ENCODE peak calls at places on chromosomes 2 and 18, in four cellular contexts. D is body of pancreas, Z is GM23248, A is foreskin keratinocyte. B is an unnamed sample.

GRCh38 chr2:160513120-160513519 is 19.5 kb upstream of the RBMS1 start:
- DNase-seq in D (no peak), Z (no peak), A (no peak), B (no peak)

GRCh38 chr2:120013569-120014223 is 819 bp downstream of the EPB41L5 start:
- DNase-seq in D (no peak), Z (peak; percentile 8), A (no peak), B (no peak)

GRCh38 chr2:240469747-240470146 is 34.3 kb downstream of the GPC1 start:
- DNase-seq in D (no peak), Z (no peak), A (no peak), B (no peak)

GRCh38 chr2:152298754-152299153 is 36.2 kb upstream of the FMNL2 start:
- DNase-seq in D (no peak), Z (peak; percentile 22), A (peak; percentile 78), B (no peak)

GRCh38 chr2:105749583-105750399 is 5.1 kb downstream of the NCK2 start:
- DNase-seq in D (no peak), Z (no peak), A (no peak), B (peak; percentile 86)

GRCh38 chr2:170739048-170739447 is 23.9 kb downstream of the SP5 start:
- DNase-seq in D (no peak), Z (peak; percentile 95), A (peak; percentile 99), B (peak; percentile 93)

GRCh38 chr2:106581755-106582430 is 94.7 kb downstream of the CD8B2 start:
- DNase-seq in D (peak; percentile 58), Z (peak; percentile 91), A (peak; percentile 20), B (peak; percentile 55)

GRCh38 chr18:22493940-22494339 is 76.2 kb upstream of the CTAGE1 start:
- DNase-seq in D (no peak), Z (peak; percentile 68), A (no peak), B (peak; percentile 79)

GRCh38 chr2:1997409-1997808 is 253.1 kb upstream of the PXDN start:
- DNase-seq in D (peak; percentile 88), Z (no peak), A (no peak), B (no peak)

GRCh38 chr18:46706968-46707367 is 49.9 kb downstream of the ST8SIA5 start:
- DNase-seq in D (no peak), Z (peak; percentile 38), A (peak; percentile 49), B (peak; percentile 50)

GRCh38 chr2:30656079-30656478 is 151.2 kb downstream of the CAPN13 start:
- DNase-seq in D (no peak), Z (peak; percentile 43), A (no peak), B (peak; percentile 17)

GRCh38 chr2:235852528-235852920 is 315.7 kb downstream of the GBX2 start:
- DNase-seq in D (no peak), Z (no peak), A (no peak), B (no peak)

GRCh38 chr18:7844418-7844817 is 277.3 kb downstream of the PTPRM start:
- DNase-seq in D (no peak), Z (no peak), A (peak; percentile 74), B (no peak)

GRCh38 chr2:29063056-29063455 is 11.3 kb downstream of the PCARE start:
- DNase-seq in D (peak; percentile 76), Z (no peak), A (no peak), B (no peak)

GRCh38 chr2:4901092-4901735 is 791.0 kb upstream of the SOX11 start:
- DNase-seq in D (no peak), Z (no peak), A (no peak), B (no peak)

GRCh38 chr2:64036343-64036742 is 17.1 kb upstream of the VPS54 start:
- DNase-seq in D (no peak), Z (peak; percentile 90), A (peak; percentile 73), B (peak; percentile 88)

GRCh38 chr2:167331636-167332232 is 443.5 kb downstream of the XIRP2 start:
- DNase-seq in D (no peak), Z (peak; percentile 13), A (no peak), B (no peak)

GRCh38 chr2:102439065-102439695 is 16.2 kb downstream of the IL18RAP start:
- DNase-seq in D (no peak), Z (peak; percentile 78), A (peak; percentile 79), B (peak; percentile 71)

GRCh38 chr2:43092520-43093179 is 133.8 kb downstream of the ZFP36L2 start:
- DNase-seq in D (no peak), Z (no peak), A (no peak), B (no peak)

GRCh38 chr18:13124411-13124810 is 94.1 kb upstream of the LDLRAD4 start:
- DNase-seq in D (no peak), Z (no peak), A (peak; percentile 66), B (no peak)

GRCh38 chr18:73279499-73279898 is 411.7 kb upstream of the NETO1 start:
- DNase-seq in D (no peak), Z (peak; percentile 6), A (no peak), B (no peak)

GRCh38 chr2:42569116-42569711 is 782 bp downstream of the MTA3 start:
- DNase-seq in D (peak; percentile 21), Z (peak; percentile 56), A (no peak), B (peak; percentile 39)

GRCh38 chr2:96205888-96206287 is 2.7 kb downstream of the STARD7 start:
- DNase-seq in D (no peak), Z (peak; percentile 92), A (peak; percentile 39), B (peak; percentile 23)

GRCh38 chr2:80303006-80303741 is 1.4 kb downstream of the LRRTM1 start:
- DNase-seq in D (no peak), Z (peak; percentile 5), A (peak; percentile 2), B (peak; percentile 8)

GRCh38 chr2:151655663-151656398 is 78.4 kb downstream of the NEB start:
- DNase-seq in D (no peak), Z (no peak), A (no peak), B (no peak)

GRCh38 chr2:217992061-217992460 is 10.7 kb downstream of the TNS1 start:
- DNase-seq in D (no peak), Z (no peak), A (no peak), B (no peak)

GRCh38 chr18:32884543-32884942 is 111.7 kb upstream of the KLHL14 start:
- DNase-seq in D (no peak), Z (no peak), A (no peak), B (no peak)

GRCh38 chr2:15562354-15563031 is 1.4 kb upstream of the NBAS start:
- DNase-seq in D (no peak), Z (no peak), A (no peak), B (no peak)

GRCh38 chr2:60054571-60055340 is 498.7 kb downstream of the BCL11A start:
- DNase-seq in D (peak; percentile 61), Z (no peak), A (no peak), B (no peak)

GRCh38 chr18:49757513-49758262 is 55.6 kb downstream of the ACAA2 start:
- DNase-seq in D (no peak), Z (peak; percentile 25), A (no peak), B (no peak)

GRCh38 chr2:144452169-144453038 is 67.5 kb downstream of the ZEB2 start:
- DNase-seq in D (no peak), Z (peak; percentile 71), A (no peak), B (peak; percentile 67)

DNA sequence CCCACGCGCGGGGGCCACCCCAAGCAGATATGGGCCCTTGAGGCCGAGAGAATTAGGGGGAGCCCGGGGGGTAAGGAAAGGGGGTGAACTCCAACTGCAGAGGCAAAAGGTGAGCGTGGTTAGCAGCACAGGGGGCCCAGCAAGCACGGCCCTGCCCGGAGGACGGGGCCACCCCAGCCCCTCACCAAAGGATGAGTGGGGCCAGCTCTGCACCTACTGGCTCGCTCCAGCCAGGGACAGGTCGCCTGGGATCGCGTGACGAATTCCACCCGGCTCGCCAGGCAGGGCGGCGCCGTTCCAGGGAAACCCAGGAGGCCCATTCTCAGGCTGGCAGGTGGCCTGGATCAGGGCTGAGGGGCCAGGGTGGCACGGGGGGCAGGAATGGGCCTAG is 38.6 kb downstream of the BIN1 start:
- DNase-seq in D (no peak), Z (no peak), A (no peak), B (no peak)
- H3K4me1 ChIP-seq in D (peaks cover 4% of the 10 kb centered on the region), Z (peaks cover 20% of the 10 kb centered on the region), A (peaks cover 8% of the 10 kb centered on the region), B (peaks cover 14% of the 10 kb centered on the region)

GRCh38 chr18:28088477-28088876 is 88.5 kb downstream of the CDH2 start:
- DNase-seq in D (no peak), Z (no peak), A (no peak), B (no peak)
- H3K4me1 ChIP-seq in D (peaks cover 30% of the 10 kb centered on the region), Z (peaks cover 27% of the 10 kb centered on the region), A (no peaks in the 10 kb centered on the region), B (no peaks in the 10 kb centered on the region)

DNA sequence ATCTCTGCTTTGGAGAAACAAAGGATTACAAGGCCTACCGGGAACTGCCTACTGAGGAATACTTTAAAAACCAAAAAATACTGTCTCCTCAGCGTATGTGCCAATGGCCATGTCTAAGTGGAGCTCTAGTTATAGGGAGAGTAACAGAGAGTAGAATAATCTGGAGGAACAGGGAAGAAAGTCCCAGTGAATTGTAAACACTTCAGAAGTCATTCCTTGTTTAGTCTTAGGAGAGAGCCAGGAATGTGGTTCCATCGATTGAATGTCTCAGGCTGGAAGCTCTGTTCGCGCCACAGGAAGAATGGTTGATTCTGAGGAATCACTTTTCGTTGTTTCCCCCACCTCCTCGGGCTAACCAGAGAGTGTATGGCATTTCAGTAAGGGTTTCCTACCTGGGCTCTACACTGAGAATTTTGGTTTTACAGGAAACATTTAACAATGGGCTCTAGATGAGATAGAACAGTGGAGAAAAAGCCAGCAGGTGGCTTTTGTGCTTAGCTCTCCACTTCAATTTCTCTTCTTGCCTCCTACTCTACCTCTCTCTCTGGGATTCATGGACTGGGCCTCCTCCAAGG is 88.7 kb downstream of the ACVR1 start:
- DNase-seq in D (no peak), Z (no peak), A (no peak), B (no peak)
- H3K4me1 ChIP-seq in D (peaks cover 63% of the 10 kb centered on the region), Z (peaks cover 49% of the 10 kb centered on the region), A (peaks cover 45% of the 10 kb centered on the region), B (peaks cover 6% of the 10 kb centered on the region)

GRCh38 chr18:71807586-71807985 is 736.6 kb downstream of the CBLN2 start:
- DNase-seq in D (no peak), Z (no peak), A (no peak), B (no peak)
- H3K4me1 ChIP-seq in D (peaks cover 13% of the 10 kb centered on the region), Z (no peaks in the 10 kb centered on the region), A (no peaks in the 10 kb centered on the region), B (no peaks in the 10 kb centered on the region)

GRCh38 chr2:239266436-239266770 is 134.4 kb downstream of the HDAC4 start:
- DNase-seq in D (no peak), Z (no peak), A (no peak), B (no peak)
- H3K4me1 ChIP-seq in D (peaks cover 44% of the 10 kb centered on the region), Z (peaks cover 33% of the 10 kb centered on the region), A (no peaks in the 10 kb centered on the region), B (peaks cover 29% of the 10 kb centered on the region)

GRCh38 chr2:232925153-232925768 is 55.2 kb downstream of the SNORC start:
- DNase-seq in D (no peak), Z (no peak), A (no peak), B (no peak)

GRCh38 chr2:232927793-232928563 is 57.9 kb downstream of the SNORC start:
- DNase-seq in D (peak; percentile 24), Z (peak; percentile 26), A (no peak), B (no peak)

GRCh38 chr2:232927041-232927792 is 57.2 kb downstream of the SNORC start:
- DNase-seq in D (no peak), Z (peak; percentile 35), A (no peak), B (no peak)

GRCh38 chr2:232925769-232926163 is 55.7 kb downstream of the SNORC start:
- DNase-seq in D (no peak), Z (no peak), A (no peak), B (no peak)

DNA sequence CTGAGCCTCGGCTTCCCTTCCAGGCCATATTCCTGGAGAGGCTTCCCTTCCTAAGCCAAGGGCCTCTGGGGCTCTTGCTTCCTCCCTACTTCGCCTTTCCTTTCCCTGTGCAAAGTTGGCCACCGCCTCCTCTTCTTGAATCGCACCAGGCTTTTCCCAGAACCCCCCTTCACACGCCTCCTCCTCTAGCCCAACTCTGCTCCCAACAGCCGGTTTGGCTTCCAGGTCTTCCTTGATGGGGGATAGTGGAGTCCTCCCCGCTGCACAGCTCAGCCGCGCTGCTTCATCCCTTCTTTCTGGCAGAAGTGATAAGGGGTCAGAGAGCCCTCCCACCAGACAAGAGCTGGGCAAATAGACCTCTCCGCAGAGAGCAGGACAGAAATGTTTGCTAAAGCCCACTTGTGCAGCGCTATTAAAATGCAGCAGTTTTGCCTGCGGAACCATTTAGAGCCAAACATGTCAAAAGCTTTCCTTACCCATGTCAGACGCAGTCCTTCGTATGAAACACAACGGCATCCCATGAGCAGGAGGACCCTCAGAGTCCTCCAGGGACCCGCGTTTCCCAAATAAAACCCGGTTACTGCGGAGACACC is 56.5 kb downstream of the SNORC start:
- DNase-seq in D (no peak), Z (no peak), A (no peak), B (no peak)
- H3K4me1 ChIP-seq in D (peaks cover 13% of the 10 kb centered on the region), Z (no peaks in the 10 kb centered on the region), A (no peaks in the 10 kb centered on the region), B (no peaks in the 10 kb centered on the region)

B was measured in fibroblast of lung.